ENCODE peak calls at places on chromosomes 7 and 10, in four cellular contexts. C is cardiac muscle cell, M is heart left ventricle, J is brain microvascular endothelial cell. G is an unnamed sample.

GRCh38 chr10:13665516-13666262 is 78.9 kb downstream of the PRPF18 start:
- DNase-seq in C (no peak), M (no peak), J (no peak), G (no peak)

GRCh38 chr7:13551503-13551902 is 438.0 kb downstream of the ETV1 start:
- DNase-seq in C (no peak), M (no peak), J (no peak), G (no peak)

GRCh38 chr7:92517626-92518025 is 10.7 kb downstream of the PEX1 start:
- DNase-seq in C (no peak), M (no peak), J (peak), G (no peak)

GRCh38 chr7:116970148-116970910 is 17.0 kb downstream of the ST7 start:
- DNase-seq in C (no peak), M (no peak), J (no peak), G (no peak)

GRCh38 chr10:13637303-13637856 is 50.6 kb downstream of the PRPF18 start:
- DNase-seq in C (no peak), M (no peak), J (no peak), G (no peak)

GRCh38 chr7:84013616-84014240 is 180.9 kb downstream of the SEMA3A start:
- DNase-seq in C (no peak), M (no peak), J (no peak), G (no peak)

GRCh38 chr7:88040694-88041093 is 106.6 kb downstream of the ADAM22 start:
- DNase-seq in C (no peak), M (no peak), J (no peak), G (no peak)

GRCh38 chr7:6284461-6285360 is 12.3 kb upstream of the CYTH3 start:
- DNase-seq in C (no peak), M (no peak), J (peak), G (no peak)

GRCh38 chr10:27744478-27745379 is 890 bp downstream of the MKX start:
- DNase-seq in C (peak), M (no peak), J (no peak), G (no peak)

GRCh38 chr7:36015733-36016132 is 137.3 kb upstream of the EEPD1 start:
- DNase-seq in C (no peak), M (no peak), J (peak), G (no peak)

GRCh38 chr7:107230334-107230733 is 61.5 kb downstream of the HBP1 start:
- DNase-seq in C (no peak), M (no peak), J (no peak), G (no peak)

GRCh38 chr10:67385566-67385965 is 310.4 kb downstream of the CTNNA3 start:
- DNase-seq in C (no peak), M (no peak), J (no peak), G (no peak)

GRCh38 chr10:81414038-81414437 is 461.0 kb upstream of the NRG3 start:
- DNase-seq in C (no peak), M (no peak), J (no peak), G (no peak)

GRCh38 chr7:148304456-148304855 is 286.1 kb upstream of the C7orf33 start:
- DNase-seq in C (no peak), M (no peak), J (no peak), G (no peak)

GRCh38 chr7:84452618-84453017 is 258.0 kb upstream of the SEMA3A start:
- DNase-seq in C (no peak), M (no peak), J (no peak), G (no peak)

GRCh38 chr10:73744690-73744994 is 470 bp downstream of the SEC24C start:
- DNase-seq in C (peak), M (peak), J (peak), G (peak)

GRCh38 chr10:121694966-121695340 is 96.7 kb upstream of the FGFR2 start:
- DNase-seq in C (no peak), M (no peak), J (no peak), G (no peak)

GRCh38 chr10:90592903-90593302 is 264.9 kb downstream of the HTR7 start:
- DNase-seq in C (peak), M (peak), J (peak), G (peak)

GRCh38 chr10:26773633-26774032 is 76.1 kb downstream of the PDSS1 start:
- DNase-seq in C (no peak), M (no peak), J (no peak), G (no peak)

GRCh38 chr10:77836299-77836820 is 90.2 kb downstream of the DLG5 start:
- DNase-seq in C (peak), M (peak), J (peak), G (no peak)

GRCh38 chr7:123864438-123864837 is 19.5 kb downstream of the HYAL4 start:
- DNase-seq in C (no peak), M (no peak), J (no peak), G (no peak)

GRCh38 chr7:142542938-142543337 is 206.3 kb upstream of the PRSS1 start:
- DNase-seq in C (peak), M (no peak), J (peak), G (no peak)

GRCh38 chr7:70739646-70740045 is 392.3 kb upstream of the GALNT17 start:
- DNase-seq in C (no peak), M (no peak), J (no peak), G (no peak)

GRCh38 chr7:70738486-70738885 is 393.5 kb upstream of the GALNT17 start:
- DNase-seq in C (no peak), M (no peak), J (no peak), G (no peak)

GRCh38 chr7:70736715-70737460 is 395.1 kb upstream of the GALNT17 start:
- DNase-seq in C (peak), M (no peak), J (peak), G (no peak)

GRCh38 chr7:70735313-70735712 is 396.6 kb upstream of the GALNT17 start:
- DNase-seq in C (no peak), M (no peak), J (no peak), G (no peak)

GRCh38 chr7:70738080-70738479 is 393.9 kb upstream of the GALNT17 start:
- DNase-seq in C (peak), M (no peak), J (peak), G (peak)
- H3K27ac ChIP-seq in C (no peak), M (no peak), J (no peak), G (peak)

DNA sequence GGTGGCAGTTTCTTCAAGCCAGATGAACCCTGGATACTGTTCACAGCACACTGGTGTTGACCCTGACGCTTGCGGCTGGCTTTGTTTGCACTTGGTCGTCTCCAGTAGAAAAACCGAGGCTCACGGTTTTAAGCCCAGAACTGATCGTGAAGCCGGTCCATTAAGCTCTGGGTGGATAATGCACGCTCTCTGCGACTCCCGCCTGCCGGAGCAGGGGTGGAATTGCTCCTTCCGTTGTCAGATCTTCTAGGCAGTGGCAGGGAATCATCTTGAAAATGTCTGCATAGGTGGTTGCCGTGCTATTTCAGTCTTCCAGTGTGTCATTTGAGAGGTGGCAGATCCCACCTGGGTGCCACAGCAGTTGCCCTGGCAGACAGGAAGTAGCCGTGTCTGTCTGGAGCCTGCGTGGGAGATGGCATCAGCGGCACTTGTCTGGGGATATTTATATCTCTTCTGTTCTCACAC is 35.9 kb upstream of the AP5Z1 start:
- DNase-seq in C (peak), M (peak), J (peak), G (no peak)
- H3K4me3 ChIP-seq in C (no peak), M (peak), J (peak), G (no peak)

GRCh38 chr10:132328738-132329137 is 3.3 kb upstream of the LRRC27 start:
- DNase-seq in C (peak), M (peak), J (no peak), G (no peak)

GRCh38 chr10:132325969-132326889 is 5.8 kb upstream of the LRRC27 start:
- DNase-seq in C (no peak), M (no peak), J (no peak), G (no peak)

GRCh38 chr10:132329565-132330485 is 2.2 kb upstream of the LRRC27 start:
- DNase-seq in C (peak), M (no peak), J (peak), G (no peak)

GRCh38 chr10:132326925-132327324 is 5.1 kb upstream of the LRRC27 start:
- DNase-seq in C (no peak), M (no peak), J (no peak), G (no peak)

DNA sequence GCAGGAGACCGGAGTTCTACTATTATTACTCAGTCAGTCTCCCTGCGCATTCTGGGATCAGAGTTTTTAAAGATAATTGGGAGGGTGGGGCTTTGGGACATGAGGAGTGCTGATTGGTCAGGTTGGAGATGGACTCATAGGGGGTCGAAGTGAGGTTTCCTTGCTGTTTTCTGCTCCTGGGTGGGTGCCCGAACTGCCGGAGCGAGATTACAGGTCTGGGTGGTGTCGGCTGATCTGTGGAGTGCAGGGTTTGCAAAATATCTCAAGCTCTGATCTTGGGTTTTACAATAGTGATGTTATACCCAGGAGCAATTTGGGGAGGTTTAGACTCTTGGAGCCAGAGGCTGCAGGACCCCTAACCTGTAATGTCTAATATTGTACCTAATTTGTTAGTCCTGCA is 3.9 kb upstream of the LRRC27 start:
- DNase-seq in C (no peak), M (no peak), J (no peak), G (no peak)
- H3K27ac ChIP-seq in C (no peak), M (no peak), J (no peak), G (no peak)

DNA sequence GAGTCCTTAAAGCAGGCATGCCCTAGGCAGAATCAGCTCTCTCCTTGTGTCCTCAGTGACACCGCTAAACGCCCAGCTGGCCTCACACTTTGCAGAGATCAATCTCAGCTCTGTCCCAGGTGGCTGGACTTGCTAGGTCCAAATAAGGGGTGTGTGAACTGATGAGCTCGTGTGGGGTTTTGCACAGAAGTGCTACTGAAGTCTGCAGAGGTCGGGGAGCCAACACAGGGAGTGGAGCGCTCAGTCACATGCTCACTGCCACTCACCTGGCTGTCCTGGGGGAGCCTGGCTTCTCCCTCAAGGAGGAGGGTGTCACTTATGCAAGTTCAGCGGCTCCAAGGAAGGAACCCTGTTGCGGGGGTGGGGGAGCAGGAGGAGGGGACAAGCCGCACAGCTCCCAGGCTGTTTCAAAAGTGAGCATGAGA is 2.0 kb downstream of the ELN start:
- DNase-seq in C (no peak), M (no peak), J (no peak), G (peak)
- H3K4me3 ChIP-seq in C (no peak), M (peak), J (no peak), G (peak)

GRCh38 chr10:314381-314780 is 179.1 kb downstream of the ZMYND11 start:
- DNase-seq in C (no peak), M (no peak), J (no peak), G (no peak)

GRCh38 chr10:314871-315270 is 179.6 kb downstream of the ZMYND11 start:
- DNase-seq in C (no peak), M (no peak), J (no peak), G (no peak)

GRCh38 chr10:316390-316789 is 181.1 kb downstream of the ZMYND11 start:
- DNase-seq in C (no peak), M (no peak), J (no peak), G (no peak)

GRCh38 chr10:317926-318325 is 182.7 kb downstream of the ZMYND11 start:
- DNase-seq in C (no peak), M (no peak), J (no peak), G (no peak)

GRCh38 chr10:317219-317868 is 182.1 kb downstream of the ZMYND11 start:
- DNase-seq in C (peak), M (peak), J (no peak), G (no peak)
- H3K27ac ChIP-seq in C (no peak), M (no peak), J (no peak), G (no peak)

GRCh38 chr7:28958946-28959417 is 852 bp upstream of the TRIL start:
- DNase-seq in C (no peak), M (no peak), J (no peak), G (no peak)
- H3K4me3 ChIP-seq in C (no peak), M (peak), J (peak), G (peak)

GRCh38 chr7:42217053-42217452 is 20.0 kb downstream of the GLI3 start:
- DNase-seq in C (no peak), M (no peak), J (no peak), G (no peak)
- H3K27ac ChIP-seq in C (no peak), M (no peak), J (no peak), G (no peak)

DNA sequence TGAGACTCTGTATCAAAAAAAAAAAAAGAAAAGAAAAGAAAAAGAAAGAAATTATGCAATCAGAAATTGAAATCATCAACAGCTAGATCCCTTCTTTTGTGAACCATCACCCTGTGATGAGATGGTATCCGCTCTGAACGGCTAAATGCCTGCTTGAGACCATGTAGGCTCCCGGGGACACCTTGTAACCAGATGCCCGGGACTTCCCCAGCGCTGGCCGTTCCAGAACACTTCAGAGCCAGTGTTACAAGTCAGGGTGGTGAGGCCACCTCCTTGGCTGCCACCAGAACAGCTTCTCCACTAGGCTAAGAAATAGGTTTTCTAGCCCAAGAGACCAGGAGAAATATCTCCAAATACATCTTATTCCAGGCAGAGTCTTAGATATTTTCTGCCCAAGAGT is 119.4 kb upstream of the SH2B2 start:
- DNase-seq in C (no peak), M (no peak), J (no peak), G (no peak)
- H3K4me3 ChIP-seq in C (no peak), M (no peak), J (no peak), G (no peak)

GRCh38 chr10:955127-955819 is 23.8 kb upstream of the LARP4B start:
- DNase-seq in C (no peak), M (no peak), J (no peak), G (no peak)
- H3K27ac ChIP-seq in C (no peak), M (no peak), J (no peak), G (peak)

G was measured in left lung.